ENCODE peak calls at places on chromosomes 1 and 21, in seven cellular contexts. D, F, J, C, I, G and T are unnamed samples.

GRCh38 chr1:244456586-244456985 is 4.5 kb upstream of the CATSPERE start:
- DNase-seq in D (no peak), F (no peak), J (no peak), C (no peak), I (no peak), G (no peak), T (no peak)

GRCh38 chr1:72282690-72283203 is 408 bp upstream of the NEGR1 start:
- DNase-seq in D (peak; percentile 90), F (peak; percentile 29), J (peak; percentile 57), C (peak; percentile 82), I (peak; percentile 95), G (peak; percentile 92), T (peak; percentile 94)

GRCh38 chr1:52364235-52364839 is 1.7 kb downstream of the CC2D1B start:
- DNase-seq in D (no peak), F (no peak), J (no peak), C (no peak), I (no peak), G (no peak), T (no peak)

GRCh38 chr21:25639922-25640670 is 1.0 kb downstream of the JAM2 start:
- DNase-seq in D (peak; percentile 60), F (peak; percentile 20), J (peak; percentile 50), C (peak; percentile 56), I (no peak), G (no peak), T (no peak)

GRCh38 chr1:172549621-172550280 is 16.8 kb downstream of the SUCO start:
- DNase-seq in D (no peak), F (no peak), J (no peak), C (no peak), I (no peak), G (peak; percentile 52), T (peak; percentile 4)

GRCh38 chr1:117678246-117678977 is 72.6 kb downstream of the TENT5C start:
- DNase-seq in D (no peak), F (no peak), J (no peak), C (no peak), I (no peak), G (no peak), T (no peak)

GRCh38 chr1:100382657-100383056 is 30.4 kb downstream of the CDC14A start:
- DNase-seq in D (no peak), F (no peak), J (no peak), C (no peak), I (no peak), G (no peak), T (no peak)

GRCh38 chr1:202010042-202011015 is at the start of gene ELF3:
- DNase-seq in D (no peak), F (no peak), J (peak; percentile 78), C (no peak), I (no peak), G (no peak), T (peak; percentile 66)

GRCh38 chr1:192756314-192756713 is 52.5 kb upstream of the RGS2 start:
- DNase-seq in D (no peak), F (no peak), J (no peak), C (no peak), I (no peak), G (no peak), T (no peak)

GRCh38 chr1:245880754-245881403 is 626.2 kb downstream of the SMYD3 start:
- DNase-seq in D (no peak), F (no peak), J (no peak), C (no peak), I (peak; percentile 32), G (peak; percentile 73), T (no peak)

GRCh38 chr1:8847990-8848389 is 30.5 kb downstream of the ENO1 start:
- DNase-seq in D (no peak), F (no peak), J (no peak), C (no peak), I (no peak), G (no peak), T (no peak)

GRCh38 chr1:58898739-58899580 is 115.1 kb upstream of the JUN start:
- DNase-seq in D (peak; percentile 91), F (no peak), J (no peak), C (no peak), I (no peak), G (no peak), T (no peak)

GRCh38 chr21:35475768-35476167 is 426.7 kb upstream of the RUNX1 start:
- DNase-seq in D (no peak), F (no peak), J (no peak), C (no peak), I (peak; percentile 18), G (peak; percentile 84), T (peak; percentile 55)

GRCh38 chr1:77948841-77949424 is 29.9 kb downstream of the FUBP1 start:
- DNase-seq in D (peak; percentile 35), F (no peak), J (no peak), C (peak; percentile 39), I (peak; percentile 52), G (peak; percentile 57), T (no peak)

GRCh38 chr21:45698493-45698947 is 55.0 kb downstream of the PCBP3 start:
- DNase-seq in D (peak; percentile 59), F (no peak), J (no peak), C (no peak), I (peak; percentile 64), G (peak; percentile 99), T (peak; percentile 99)